ENCODE peak calls at places on chromosomes 1 and 21, in six cellular contexts. D is WERI-Rb-1, B is AG04450, U is upper lobe of right lung, W is fibroblast of lung, P is brain microvascular endothelial cell. F is an unnamed sample.

GRCh38 chr1:47637111-47637685 is 199.4 kb downstream of the FOXD2 start:
- DNase-seq in U (no peak), D (no peak), P (peak; percentile 45), B (no peak), W (peak; percentile 6), F (peak; percentile 92)

GRCh38 chr1:213666113-213666512 is 321.7 kb upstream of the PROX1 start:
- DNase-seq in P (no peak), U (no peak), D (no peak), B (no peak), W (no peak), F (no peak)

GRCh38 chr21:45479691-45480675 is 62.3 kb downstream of the SLC19A1 start:
- DNase-seq in D (no peak), W (no peak), B (no peak), U (no peak), P (no peak), F (no peak)

GRCh38 chr21:44850905-44851657 is 22.4 kb downstream of the PTTG1IP start:
- DNase-seq in W (no peak), D (no peak), B (no peak), P (no peak), U (peak; percentile 37), F (no peak)

GRCh38 chr1:10059329-10059691 is 26.6 kb downstream of the UBE4B start:
- DNase-seq in W (no peak), B (no peak), P (no peak), D (no peak), U (no peak), F (no peak)

GRCh38 chr1:180229483-180230415 is at the start of gene LHX4:
- DNase-seq in B (no peak), W (peak; percentile 20), D (peak; percentile 92), U (peak; percentile 70), P (no peak), F (no peak)

GRCh38 chr1:44894591-44894990 is 51.5 kb upstream of the PTCH2 start:
- DNase-seq in U (no peak), P (peak; percentile 36), D (no peak), W (peak; percentile 93), B (peak; percentile 76), F (peak; percentile 76)

GRCh38 chr1:32307313-32307712 is 15.4 kb downstream of the HDAC1 start:
- DNase-seq in W (peak; percentile 34), U (no peak), B (no peak), D (no peak), P (peak; percentile 33), F (peak; percentile 34)

GRCh38 chr1:101683561-101683960 is 313.2 kb downstream of the OLFM3 start:
- DNase-seq in U (no peak), B (no peak), D (no peak), P (no peak), W (no peak), F (no peak)

GRCh38 chr1:234062166-234062565 is 157.7 kb downstream of the SLC35F3 start:
- DNase-seq in P (no peak), B (no peak), D (no peak), W (no peak), U (no peak), F (no peak)

GRCh38 chr1:86992790-86993189 is 78.4 kb downstream of the HS2ST1 start:
- DNase-seq in P (no peak), D (no peak), U (no peak), B (no peak), W (no peak), F (peak; percentile 28)

GRCh38 chr21:37145635-37146111 is 72.6 kb downstream of the TTC3 start:
- DNase-seq in U (no peak), P (peak; percentile 66), D (no peak), W (peak; percentile 78), B (no peak), F (peak; percentile 96)

GRCh38 chr21:42833439-42833815 is 45.9 kb downstream of the WDR4 start:
- DNase-seq in U (peak; percentile 62), P (no peak), W (no peak), D (peak; percentile 66), B (no peak), F (peak; percentile 12)

GRCh38 chr21:41832230-41833137 is 46.7 kb downstream of the PRDM15 start:
- DNase-seq in U (peak; percentile 43), B (no peak), W (no peak), P (no peak), D (no peak), F (no peak)

GRCh38 chr1:230307213-230307612 is 118.9 kb downstream of the PGBD5 start:
- DNase-seq in W (peak; percentile 54), U (no peak), P (no peak), D (no peak), B (no peak), F (peak; percentile 11)

GRCh38 chr1:184792450-184792969 is 37.9 kb upstream of the EDEM3 start:
- DNase-seq in U (no peak), D (no peak), B (peak; percentile 84), W (peak; percentile 99), P (peak; percentile 95), F (peak; percentile 89)

GRCh38 chr21:25557170-25557569 is 50.1 kb downstream of the MRPL39 start:
- DNase-seq in B (no peak), P (no peak), W (peak; percentile 49), D (no peak), U (no peak), F (no peak)

GRCh38 chr1:167663002-167663772 is 33.2 kb downstream of the RCSD1 start:
- DNase-seq in B (no peak), W (peak; percentile 32), U (no peak), P (peak; percentile 40), D (no peak), F (peak; percentile 56)

GRCh38 chr1:220151454-220151853 is 57.5 kb downstream of the IARS2 start:
- DNase-seq in B (no peak), P (no peak), D (no peak), U (no peak), W (peak; percentile 72), F (peak; percentile 55)

GRCh38 chr1:178942285-178943218 is 71.7 kb upstream of the ANGPTL1 start:
- DNase-seq in D (no peak), B (no peak), U (no peak), W (peak; percentile 75), P (peak; percentile 47), F (peak; percentile 56)

GRCh38 chr1:9420835-9421532 is 118.3 kb upstream of the SLC25A33 start:
- DNase-seq in D (no peak), B (no peak), P (no peak), W (no peak), U (no peak), F (no peak)

GRCh38 chr1:22809783-22810182 is 99.1 kb downstream of the EPHB2 start:
- DNase-seq in D (no peak), B (no peak), P (no peak), W (no peak), U (no peak), F (no peak)

GRCh38 chr1:37307907-37308570 is 166.3 kb upstream of the ZC3H12A start:
- DNase-seq in P (no peak), W (no peak), D (no peak), U (no peak), B (no peak), F (no peak)

GRCh38 chr1:31010081-31010989 is 55.2 kb downstream of the PUM1 start:
- DNase-seq in B (peak; percentile 43), U (no peak), W (peak; percentile 92), P (peak; percentile 66), D (no peak), F (peak; percentile 53)

GRCh38 chr1:210143465-210144062 is 89.0 kb upstream of the SERTAD4 start:
- DNase-seq in B (peak; percentile 51), D (peak; percentile 86), W (peak; percentile 63), P (peak; percentile 76), U (peak; percentile 79), F (peak; percentile 84)

GRCh38 chr1:230135726-230136125 is 68.7 kb downstream of the GALNT2 start:
- DNase-seq in W (no peak), P (no peak), U (no peak), B (no peak), D (no peak), F (no peak)

DNA sequence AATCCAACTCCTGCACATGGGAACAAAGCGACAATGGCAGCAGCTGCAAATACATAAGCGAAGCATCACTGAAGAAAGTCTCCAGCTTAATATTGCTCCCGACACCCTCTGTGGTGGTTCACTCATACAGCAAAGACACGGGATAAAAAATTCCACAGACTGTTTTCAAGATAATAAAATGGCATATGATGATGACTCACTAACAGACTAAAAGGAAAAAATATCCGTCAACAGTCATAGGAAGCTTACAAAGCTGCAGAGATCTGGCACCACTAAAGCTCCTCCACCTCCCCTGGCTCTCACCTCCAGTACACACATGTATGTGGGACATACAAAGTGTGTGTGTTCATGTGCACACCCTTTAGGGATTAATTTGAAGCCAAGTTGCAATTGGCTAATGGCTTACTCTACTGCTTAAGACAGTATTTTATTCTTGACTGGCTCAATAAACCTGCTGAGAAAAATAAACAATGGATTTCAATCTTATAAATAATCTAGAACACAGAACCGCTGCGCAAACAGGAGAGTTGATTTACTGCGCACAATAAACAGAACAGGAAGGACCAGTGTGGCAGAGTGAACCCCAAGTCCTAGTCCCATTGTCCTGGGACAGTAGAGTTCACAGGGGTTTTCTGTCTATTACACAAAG is 94.4 kb downstream of the SLC45A1 start:
- DNase-seq in W (peak; percentile 93), D (no peak), B (peak; percentile 58), U (no peak), P (peak; percentile 86), F (peak; percentile 96)
- TF ChIP-seq CTCF in W (peak; percentile 12), D (no peak), B (peak; percentile 25), U (peak; percentile 17), P (peak; percentile 22), F (peak; percentile 27)

DNA sequence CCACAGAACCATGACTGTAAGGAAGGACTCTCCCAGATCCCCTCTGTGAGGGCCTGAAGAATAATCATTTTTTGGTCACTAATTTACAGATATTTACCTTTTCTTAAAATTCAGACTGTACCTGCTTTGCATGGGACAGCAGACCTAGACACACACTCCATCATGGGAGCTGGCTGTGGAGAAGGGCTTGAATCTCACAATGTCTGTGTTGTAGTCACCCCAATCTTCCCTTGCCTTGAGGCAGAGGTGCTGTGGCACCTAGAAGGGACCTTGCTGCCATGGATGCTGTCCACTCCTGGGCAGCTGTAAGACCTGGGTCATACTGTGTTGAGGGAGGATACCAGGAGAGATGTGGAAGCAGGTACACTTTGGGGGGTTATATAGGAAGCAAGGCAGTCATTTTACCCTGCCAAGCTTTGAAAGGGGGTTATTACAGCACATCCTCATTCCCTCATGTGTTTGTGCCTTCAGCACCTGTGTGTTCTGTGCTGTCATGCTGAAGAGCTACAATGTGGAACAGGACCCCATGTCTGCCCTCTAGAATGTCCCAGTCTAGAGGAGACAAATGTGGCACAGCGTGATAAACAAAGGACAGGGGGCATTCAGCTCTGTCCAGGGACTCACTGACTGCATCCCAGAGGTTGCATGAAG is 27.1 kb downstream of the TRAF5 start:
- DNase-seq in W (no peak), D (no peak), U (no peak), B (no peak), P (no peak), F (no peak)
- H3K4me3 ChIP-seq in W (no peak overlapping the region), D (no peak overlapping the region), U (no peak overlapping the region), B (no peak overlapping the region), P (no peak overlapping the region), F (no peak overlapping the region)

DNA sequence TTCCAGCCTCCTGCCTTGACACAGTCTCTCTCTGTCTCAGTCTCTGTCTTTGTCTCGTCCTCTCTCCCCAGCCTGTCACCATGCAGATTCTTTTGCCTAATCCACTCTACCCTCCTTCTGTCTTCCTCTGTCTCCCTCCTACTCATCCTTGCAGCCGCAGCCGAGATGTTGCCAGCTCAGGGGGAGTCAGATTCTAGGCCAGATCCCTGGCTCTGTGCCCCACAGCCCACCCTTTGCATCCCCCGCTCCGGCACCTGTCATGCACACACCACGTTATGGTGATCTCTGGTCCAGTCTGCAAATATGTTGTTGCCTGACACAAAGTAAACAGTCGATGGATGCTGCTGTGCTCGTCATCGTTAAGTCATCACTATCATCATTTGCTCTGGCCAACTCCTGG is 35.5 kb upstream of the IGSF21 start:
- DNase-seq in U (no peak), D (no peak), B (no peak), P (no peak), W (no peak), F (no peak)
- TF ChIP-seq CTCF in U (no peak), D (no peak), B (no peak), P (no peak), W (no peak), F (no peak)

GRCh38 chr1:51165540-51165939 is 63.5 kb downstream of the C1orf185 start:
- DNase-seq in U (no peak), P (no peak), B (no peak), W (no peak), D (no peak), F (no peak)
- H3K4me3 ChIP-seq in U (no peak overlapping the region), P (no peak overlapping the region), B (no peak overlapping the region), W (no peak overlapping the region), D (no peak overlapping the region), F (no peak overlapping the region)